ENCODE peak calls at places on chromosomes 7 and 10, in six cellular contexts. H is posterior cingulate gyrus, D is Peyer's patch, K is GM03348, W is fibroblast of lung, I is NCI-H446. F is an unnamed sample.

GRCh38 chr7:129859188-129859587 is 93.6 kb downstream of the UBE2H start:
- DNase-seq in W (no peak), H (no peak), I (no peak), K (no peak), D (no peak), F (no peak)

GRCh38 chr7:73429218-73429617 is 4.4 kb upstream of the FZD9 start:
- DNase-seq in K (no peak), W (no peak), I (no peak), H (peak; percentile 73), D (no peak), F (no peak)

GRCh38 chr7:10221084-10221483 is 752.6 kb upstream of the PHF14 start:
- DNase-seq in W (no peak), K (no peak), I (no peak), D (no peak), H (no peak), F (no peak)

GRCh38 chr7:38232475-38233366 is 40.7 kb downstream of the TARP start:
- DNase-seq in W (no peak), I (no peak), D (peak; percentile 58), H (no peak), K (no peak), F (no peak)

GRCh38 chr7:156640257-156640948 is at the start of gene RNF32:
- DNase-seq in D (peak; percentile 89), H (peak; percentile 99), W (peak; percentile 91), K (peak; percentile 100), I (peak; percentile 75), F (peak; percentile 100)

GRCh38 chr7:18192228-18192627 is 164.6 kb upstream of the PRPS1L1 start:
- DNase-seq in W (no peak), I (no peak), D (no peak), H (no peak), K (no peak), F (no peak)

GRCh38 chr10:29268011-29268410 is 20.9 kb upstream of the LYZL1 start:
- DNase-seq in I (no peak), H (peak; percentile 27), D (no peak), K (no peak), W (no peak), F (no peak)

GRCh38 chr10:17256627-17257026 is 28.6 kb downstream of the VIM start:
- DNase-seq in H (no peak), W (no peak), K (no peak), I (no peak), D (no peak), F (no peak)

GRCh38 chr10:101612086-101612485 is 24.0 kb downstream of the DPCD start:
- DNase-seq in H (no peak), I (no peak), W (no peak), D (no peak), K (no peak), F (no peak)